ENCODE peak calls at places on chromosomes 2 and 18, in four cellular contexts. One of them, this sample, is unnamed. For H3K4me1, the result is how much of the 10 kb centered on the place peaks cover.

GRCh38 chr2:8549273-8549922 is 132.5 kb upstream of the ID2 start:
- DNase-seq in mammary epithelial cell: no peak
- DNase-seq in neuronal stem cell: no peak
- DNase-seq in effector memory CD4-positive, alpha-beta T cell: no peak
- DNase-seq in this sample: no peak

GRCh38 chr2:228700638-228701037 is 519.2 kb upstream of the SPHKAP start:
- DNase-seq in neuronal stem cell: no peak
- DNase-seq in effector memory CD4-positive, alpha-beta T cell: no peak
- DNase-seq in mammary epithelial cell: peak
- DNase-seq in this sample: no peak

GRCh38 chr2:46796843-46797625 is 118.6 kb downstream of the MCFD2 start:
- DNase-seq in effector memory CD4-positive, alpha-beta T cell: no peak
- DNase-seq in mammary epithelial cell: no peak
- DNase-seq in neuronal stem cell: no peak
- DNase-seq in this sample: no peak

GRCh38 chr2:232942831-232943230 is 70.2 kb downstream of the NGEF start:
- DNase-seq in effector memory CD4-positive, alpha-beta T cell: no peak
- DNase-seq in neuronal stem cell: no peak
- DNase-seq in mammary epithelial cell: no peak
- DNase-seq in this sample: no peak

GRCh38 chr2:133867131-133867530 is 298.9 kb upstream of the NCKAP5 start:
- DNase-seq in effector memory CD4-positive, alpha-beta T cell: no peak
- DNase-seq in mammary epithelial cell: no peak
- DNase-seq in neuronal stem cell: no peak
- DNase-seq in this sample: no peak

GRCh38 chr2:36912692-36913091 is 53.6 kb downstream of the STRN start:
- DNase-seq in mammary epithelial cell: no peak
- DNase-seq in effector memory CD4-positive, alpha-beta T cell: no peak
- DNase-seq in neuronal stem cell: no peak
- DNase-seq in this sample: no peak

GRCh38 chr2:10601866-10602566 is 87.8 kb downstream of the NOL10 start:
- DNase-seq in effector memory CD4-positive, alpha-beta T cell: no peak
- DNase-seq in mammary epithelial cell: no peak
- DNase-seq in neuronal stem cell: no peak
- DNase-seq in this sample: no peak

GRCh38 chr2:195106681-195107380 is 550.2 kb upstream of the SLC39A10 start:
- DNase-seq in effector memory CD4-positive, alpha-beta T cell: no peak
- DNase-seq in neuronal stem cell: no peak
- DNase-seq in mammary epithelial cell: no peak
- DNase-seq in this sample: no peak

GRCh38 chr18:40293311-40293710 is 1661.7 kb upstream of the PIK3C3 start:
- DNase-seq in mammary epithelial cell: peak
- DNase-seq in neuronal stem cell: no peak
- DNase-seq in effector memory CD4-positive, alpha-beta T cell: no peak
- DNase-seq in this sample: no peak

GRCh38 chr18:57797209-57797651 is 5.9 kb downstream of the ATP8B1 start:
- DNase-seq in effector memory CD4-positive, alpha-beta T cell: no peak
- DNase-seq in neuronal stem cell: no peak
- DNase-seq in mammary epithelial cell: no peak
- DNase-seq in this sample: no peak
- H3K4me1 ChIP-seq in effector memory CD4-positive, alpha-beta T cell: under half
- H3K4me1 ChIP-seq in neuronal stem cell: under half
- H3K4me1 ChIP-seq in mammary epithelial cell: under half
- H3K4me1 ChIP-seq in this sample: under half

DNA sequence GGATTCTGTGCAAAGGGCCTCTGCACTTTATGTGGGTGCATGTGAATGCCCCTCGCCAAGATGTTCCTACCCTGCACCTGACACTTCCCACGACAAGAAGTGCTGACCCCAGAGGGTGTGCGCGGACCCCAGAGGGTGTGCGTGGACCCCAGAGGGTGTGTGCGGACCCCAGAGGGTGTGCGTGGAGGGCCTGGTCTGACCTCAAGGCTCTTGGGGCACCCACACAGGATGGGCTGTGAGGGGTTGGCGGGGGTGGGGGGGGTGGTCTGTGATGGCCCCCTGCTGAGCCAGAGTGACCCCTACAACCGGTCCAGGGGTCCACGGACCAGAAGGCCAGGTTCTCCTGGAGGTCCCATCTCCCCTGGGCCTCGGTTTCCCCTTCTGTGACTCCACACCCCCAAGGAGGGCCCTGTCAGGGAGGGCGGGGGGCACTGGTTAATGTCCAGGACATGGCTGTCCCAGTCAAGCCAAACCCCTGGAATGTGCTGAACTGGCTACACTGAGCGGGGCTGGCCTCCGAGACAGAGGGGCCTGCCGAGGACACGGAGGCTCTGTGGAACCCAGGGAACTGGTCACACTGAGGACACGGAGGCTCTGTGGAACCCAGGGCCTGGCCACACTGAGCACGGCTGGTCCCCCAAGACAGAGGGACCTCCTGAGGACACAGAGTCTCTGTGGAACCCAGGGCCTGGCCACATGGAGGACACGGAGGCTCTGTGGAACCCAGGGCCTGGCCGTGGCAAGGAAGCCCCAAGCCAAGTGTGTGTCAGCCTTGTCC is 3.1 kb downstream of the NEU4 start:
- DNase-seq in mammary epithelial cell: no peak
- DNase-seq in neuronal stem cell: no peak
- DNase-seq in effector memory CD4-positive, alpha-beta T cell: no peak
- DNase-seq in this sample: no peak
- H3K4me1 ChIP-seq in mammary epithelial cell: under half
- H3K4me1 ChIP-seq in neuronal stem cell: under half
- H3K4me1 ChIP-seq in effector memory CD4-positive, alpha-beta T cell: under half
- H3K4me1 ChIP-seq in this sample: under half

GRCh38 chr2:219404954-219405353 is 13.2 kb upstream of the DES start:
- DNase-seq in mammary epithelial cell: no peak
- DNase-seq in effector memory CD4-positive, alpha-beta T cell: no peak
- DNase-seq in neuronal stem cell: no peak
- DNase-seq in this sample: no peak

GRCh38 chr2:219404291-219404910 is 13.8 kb upstream of the DES start:
- DNase-seq in mammary epithelial cell: no peak
- DNase-seq in effector memory CD4-positive, alpha-beta T cell: no peak
- DNase-seq in neuronal stem cell: no peak
- DNase-seq in this sample: no peak

GRCh38 chr2:219405958-219406860 is 12.0 kb upstream of the DES start:
- DNase-seq in effector memory CD4-positive, alpha-beta T cell: no peak
- DNase-seq in neuronal stem cell: no peak
- DNase-seq in mammary epithelial cell: no peak
- DNase-seq in this sample: no peak

GRCh38 chr2:219406861-219407230 is 11.3 kb upstream of the DES start:
- DNase-seq in effector memory CD4-positive, alpha-beta T cell: no peak
- DNase-seq in mammary epithelial cell: peak
- DNase-seq in neuronal stem cell: no peak
- DNase-seq in this sample: no peak

DNA sequence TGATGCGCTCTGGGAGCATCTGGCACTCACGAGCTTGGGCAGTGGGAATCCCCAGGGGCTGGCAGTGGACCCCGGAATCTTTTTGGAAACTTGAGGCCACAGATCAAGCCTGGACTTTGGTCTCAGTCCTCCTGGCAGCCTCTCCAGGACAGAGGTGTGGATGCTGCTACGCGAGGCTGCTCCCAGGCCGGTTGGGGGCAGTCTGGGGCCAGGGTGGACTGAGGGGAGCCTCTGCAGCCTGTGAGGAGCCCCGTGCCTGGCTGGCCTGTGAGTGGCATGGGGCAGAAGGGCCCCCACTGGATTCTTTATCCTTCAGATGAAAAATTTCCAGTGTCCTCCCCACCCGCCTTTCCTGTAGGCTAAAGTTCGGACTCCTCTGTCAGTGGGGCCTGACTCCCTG is 12.7 kb upstream of the DES start:
- DNase-seq in mammary epithelial cell: no peak
- DNase-seq in neuronal stem cell: no peak
- DNase-seq in effector memory CD4-positive, alpha-beta T cell: no peak
- DNase-seq in this sample: no peak
- H3K4me1 ChIP-seq in mammary epithelial cell: under half
- H3K4me1 ChIP-seq in neuronal stem cell: under half
- H3K4me1 ChIP-seq in effector memory CD4-positive, alpha-beta T cell: under half
- H3K4me1 ChIP-seq in this sample: under half

DNA sequence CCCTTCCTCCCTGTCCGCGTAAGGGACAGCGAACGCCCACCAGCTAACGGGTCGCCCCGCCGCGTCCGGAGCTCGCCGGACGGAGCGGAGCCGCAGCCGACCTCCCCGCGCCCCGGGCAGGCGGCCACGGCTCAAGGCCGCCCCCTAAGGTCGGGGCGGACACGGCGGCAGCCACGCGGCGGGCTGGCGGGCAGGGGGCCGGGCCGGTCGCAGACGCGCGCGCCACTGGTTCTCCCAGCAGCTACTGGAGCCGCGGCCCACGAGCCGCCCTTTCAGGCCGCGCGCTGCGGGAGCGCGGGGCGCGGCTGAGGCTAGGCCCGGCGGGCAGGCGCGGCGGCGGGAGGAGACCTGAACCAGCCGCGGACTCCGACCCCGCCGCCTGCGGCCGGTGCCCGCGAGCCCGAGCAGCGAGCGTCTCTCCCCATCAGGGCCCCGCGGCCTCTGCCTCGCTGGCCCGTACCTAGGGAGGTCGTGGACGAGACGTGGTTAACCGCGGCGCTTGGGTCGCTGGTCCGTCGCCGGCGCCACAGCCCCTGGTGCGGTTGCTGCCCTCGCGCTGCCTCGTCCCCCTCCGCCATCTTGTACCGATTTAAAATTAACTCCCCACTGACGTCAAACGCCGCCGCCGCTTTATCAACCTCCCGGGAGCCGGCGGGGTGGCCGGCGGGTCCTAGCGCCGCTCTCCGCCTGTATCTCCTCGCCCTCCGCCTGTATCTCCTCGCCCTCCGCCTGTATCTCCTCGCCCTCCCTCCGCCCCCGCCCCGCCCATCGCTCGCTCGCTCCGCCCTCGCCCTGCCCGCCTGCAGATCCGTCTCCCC is at the start of gene ATL2:
- DNase-seq in neuronal stem cell: peak
- DNase-seq in mammary epithelial cell: peak
- DNase-seq in effector memory CD4-positive, alpha-beta T cell: peak
- DNase-seq in this sample: peak
- H3K4me1 ChIP-seq in neuronal stem cell: under half
- H3K4me1 ChIP-seq in mammary epithelial cell: under half
- H3K4me1 ChIP-seq in effector memory CD4-positive, alpha-beta T cell: under half
- H3K4me1 ChIP-seq in this sample: under half